ENCODE peak calls at places on chromosomes 2 and 18, in four cellular contexts. M, C, W and I are unnamed samples. For H3K4me1, the result is how much of the 10 kb centered on the place peaks cover.

GRCh38 chr2:121195036-121195435 is 90.0 kb downstream of the TFCP2L1 start:
- DNase-seq in M (no peak), C (no peak), W (no peak), I (no peak)

GRCh38 chr2:107290041-107290440 is 404.1 kb upstream of the ST6GAL2 start:
- DNase-seq in M (no peak), C (no peak), W (no peak), I (no peak)

GRCh38 chr2:131039908-131040660 is 53.2 kb downstream of the FAM168B start:
- DNase-seq in M (no peak), C (no peak), W (no peak), I (no peak)

GRCh38 chr2:163466583-163466982 is 269.2 kb downstream of the FIGN start:
- DNase-seq in M (no peak), C (no peak), W (no peak), I (no peak)

GRCh38 chr2:185638771-185639170 is 99.8 kb upstream of the FSIP2 start:
- DNase-seq in M (no peak), C (no peak), W (no peak), I (no peak)

GRCh38 chr2:75146903-75147332 is 52.4 kb downstream of the TACR1 start:
- DNase-seq in M (no peak), C (no peak), W (peak), I (no peak)

GRCh38 chr2:100062315-100062714 is 80.1 kb downstream of the AFF3 start:
- DNase-seq in M (no peak), C (no peak), W (no peak), I (no peak)

GRCh38 chr18:45374878-45375630 is 240.2 kb upstream of the SLC14A2 start:
- DNase-seq in M (no peak), C (no peak), W (no peak), I (no peak)

GRCh38 chr2:192657364-192657763 is 462.6 kb upstream of the TMEFF2 start:
- DNase-seq in M (no peak), C (no peak), W (no peak), I (no peak)

GRCh38 chr18:3758531-3758930 is 308.6 kb downstream of the TGIF1 start:
- DNase-seq in M (no peak), C (no peak), W (no peak), I (no peak)

GRCh38 chr18:56067216-56067611 is 479.2 kb upstream of the TCF4 start:
- DNase-seq in M (no peak), C (no peak), W (no peak), I (no peak)

GRCh38 chr2:190847504-190848201 is 33.0 kb upstream of the GLS start:
- DNase-seq in M (no peak), C (no peak), W (no peak), I (peak)

GRCh38 chr2:66596229-66596628 is 161.3 kb downstream of the MEIS1 start:
- DNase-seq in M (no peak), C (no peak), W (no peak), I (no peak)

GRCh38 chr2:67806816-67807215 is 256.0 kb downstream of the C1D start:
- DNase-seq in M (no peak), C (no peak), W (no peak), I (no peak)

GRCh38 chr2:197310271-197310939 is at the start of gene ANKRD44:
- DNase-seq in M (peak), C (peak), W (peak), I (peak)

GRCh38 chr2:67169417-67170140 is 227.6 kb upstream of the ETAA1 start:
- DNase-seq in M (no peak), C (no peak), W (no peak), I (no peak)

GRCh38 chr2:36366491-36367120 is 11.0 kb downstream of the CRIM1 start:
- DNase-seq in M (no peak), C (no peak), W (no peak), I (no peak)

GRCh38 chr2:216495656-216496055 is 3.0 kb upstream of the RPL37A start:
- DNase-seq in M (no peak), C (no peak), W (no peak), I (no peak)

GRCh38 chr2:131037398-131038257 is 55.6 kb downstream of the FAM168B start:
- DNase-seq in M (no peak), C (no peak), W (no peak), I (no peak)

GRCh38 chr2:160657206-160657605 is 163.6 kb upstream of the RBMS1 start:
- DNase-seq in M (no peak), C (no peak), W (no peak), I (no peak)

GRCh38 chr18:79396431-79397287 is 929 bp downstream of the NFATC1 start:
- DNase-seq in M (no peak), C (no peak), W (no peak), I (no peak)

GRCh38 chr2:64773461-64774118 is 119.9 kb upstream of the SERTAD2 start:
- DNase-seq in M (no peak), C (peak), W (no peak), I (no peak)

GRCh38 chr18:50816767-50817166 is 3.0 kb downstream of the MRO start:
- DNase-seq in M (no peak), C (no peak), W (no peak), I (no peak)

GRCh38 chr18:36066001-36066400 is 1.4 kb downstream of the RPRD1A start:
- DNase-seq in M (no peak), C (no peak), W (no peak), I (no peak)

GRCh38 chr2:218070587-218070986 is 1.5 kb downstream of the RUFY4 start:
- DNase-seq in M (no peak), C (no peak), W (no peak), I (no peak)

GRCh38 chr2:158936978-158937377 is 31.5 kb upstream of the TANC1 start:
- DNase-seq in M (no peak), C (no peak), W (no peak), I (no peak)

GRCh38 chr2:178363252-178363651 is 87.7 kb downstream of the PRKRA start:
- DNase-seq in M (no peak), C (no peak), W (peak), I (peak)

GRCh38 chr2:15494877-15495276 is 66.3 kb downstream of the NBAS start:
- DNase-seq in M (no peak), C (no peak), W (no peak), I (no peak)

GRCh38 chr2:84302513-84303412 is 156.3 kb downstream of the SUCLG1 start:
- DNase-seq in M (peak), C (peak), W (peak), I (peak)

GRCh38 chr2:34204560-34204959 is 605.5 kb upstream of the FAM98A start:
- DNase-seq in M (no peak), C (no peak), W (no peak), I (no peak)
- TF ChIP-seq PHF8 in M (no peak), C (no peak), W (no peak), I (no peak)

GRCh38 chr2:219455635-219456034 is 21.0 kb downstream of the SPEG start:
- DNase-seq in M (no peak), C (no peak), W (no peak), I (no peak)
- H3K4me1 ChIP-seq in M (under half), C (under half), W (under half), I (under half)

GRCh38 chr2:33378551-33379220 is 97.8 kb upstream of the RASGRP3 start:
- DNase-seq in M (no peak), C (no peak), W (no peak), I (no peak)

GRCh38 chr2:33375054-33375453 is 101.4 kb upstream of the RASGRP3 start:
- DNase-seq in M (no peak), C (no peak), W (no peak), I (no peak)

GRCh38 chr2:33373986-33374385 is 102.5 kb upstream of the RASGRP3 start:
- DNase-seq in M (no peak), C (no peak), W (no peak), I (peak)

GRCh38 chr2:33380001-33380609 is 96.3 kb upstream of the RASGRP3 start:
- DNase-seq in M (no peak), C (peak), W (no peak), I (no peak)

DNA sequence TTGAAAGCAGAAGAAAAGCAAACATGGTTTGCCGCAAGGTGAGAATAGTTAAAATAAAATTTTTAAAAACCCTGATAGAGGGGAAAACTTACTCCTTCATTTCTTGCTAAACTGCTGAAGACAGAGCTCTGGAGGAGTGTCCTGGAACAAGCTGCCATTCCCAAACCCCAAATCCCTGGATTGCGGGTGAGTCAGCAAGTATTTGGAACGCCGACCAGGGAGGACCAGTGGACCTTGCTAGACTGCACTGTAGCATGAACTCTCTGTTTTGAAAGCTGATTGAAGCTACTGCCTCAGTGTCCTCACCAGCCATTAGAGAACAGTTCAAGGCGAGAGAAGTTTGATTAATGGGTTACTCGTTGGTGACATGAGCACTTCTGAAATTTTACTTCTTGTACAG is 99.4 kb upstream of the RASGRP3 start:
- DNase-seq in M (no peak), C (no peak), W (no peak), I (no peak)
- TF ChIP-seq PHF8 in M (no peak), C (no peak), W (no peak), I (no peak)

DNA sequence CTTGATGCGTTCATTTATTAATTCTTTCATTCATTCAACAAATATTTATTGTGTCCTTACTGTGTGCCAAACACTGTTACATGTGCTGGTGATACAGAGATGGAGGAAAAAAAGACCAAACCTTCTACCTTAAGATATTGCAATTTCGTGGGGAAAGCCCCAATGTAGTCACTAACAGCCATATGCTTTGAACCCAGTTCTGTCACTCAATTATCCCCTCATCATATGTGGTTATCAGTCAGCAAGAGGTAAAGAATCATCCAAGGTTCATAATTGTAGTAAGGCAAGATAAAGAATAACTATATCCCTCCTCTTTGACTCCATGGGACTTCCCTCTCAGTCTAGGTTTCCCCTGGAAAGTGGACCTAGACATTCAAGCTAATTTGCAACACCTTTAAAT is 1185.6 kb upstream of the CELF4 start:
- DNase-seq in M (no peak), C (no peak), W (no peak), I (no peak)
- H3K4me1 ChIP-seq in M (under half), C (under half), W (under half), I (under half)

GRCh38 chr2:117378653-117379052 is 435.8 kb upstream of the DDX18 start:
- DNase-seq in M (no peak), C (no peak), W (no peak), I (no peak)
- TF ChIP-seq PHF8 in M (no peak), C (no peak), W (no peak), I (no peak)

GRCh38 chr2:226797989-226798421 is 1.6 kb downstream of the IRS1 start:
- DNase-seq in M (no peak), C (no peak), W (no peak), I (no peak)

GRCh38 chr2:226799976-226800940 is 638 bp upstream of the IRS1 start:
- DNase-seq in M (no peak), C (no peak), W (peak), I (no peak)

GRCh38 chr2:226797289-226797988 is 2.2 kb downstream of the IRS1 start:
- DNase-seq in M (no peak), C (no peak), W (no peak), I (no peak)

GRCh38 chr2:226799211-226799975 is at the start of gene IRS1:
- DNase-seq in M (no peak), C (peak), W (peak), I (no peak)

DNA sequence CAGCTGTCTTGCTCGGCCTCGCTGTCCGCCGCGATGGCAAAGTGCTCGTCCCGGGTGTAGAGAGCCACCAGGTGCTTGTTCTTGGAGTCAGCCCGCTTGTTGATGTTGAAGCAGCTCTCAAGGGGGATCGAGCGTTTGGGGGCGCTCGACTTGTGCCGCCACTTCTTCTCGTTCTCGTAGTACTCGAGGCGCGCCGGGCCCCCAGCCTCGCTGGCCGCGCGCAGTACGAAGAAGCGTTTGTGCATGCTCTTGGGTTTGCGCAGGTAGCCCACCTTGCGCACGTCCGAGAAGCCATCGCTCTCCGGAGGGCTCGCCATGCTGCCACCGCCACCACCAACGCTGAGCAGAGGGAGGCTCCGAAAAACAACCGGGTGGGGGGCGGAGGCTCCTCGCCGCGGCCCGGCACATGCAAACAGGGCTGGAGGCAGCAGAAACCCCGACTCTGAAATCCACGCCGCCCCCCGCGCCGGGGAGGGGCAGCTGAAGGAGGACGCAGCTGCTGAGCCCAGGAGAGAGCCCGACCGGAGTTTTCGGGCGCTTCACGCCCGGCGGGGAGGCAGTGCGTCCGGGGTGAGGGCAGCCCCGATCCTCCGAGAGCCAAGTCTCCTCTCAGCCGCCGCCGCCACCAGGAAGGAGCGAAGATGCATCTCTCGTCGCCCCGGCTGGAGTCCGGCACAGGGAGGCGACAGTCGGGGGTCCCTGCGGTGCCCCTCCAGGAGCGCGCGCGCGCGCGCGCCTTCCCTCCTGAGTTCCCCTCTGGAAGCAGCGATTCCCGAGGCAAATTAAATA is 1.0 kb downstream of the IRS1 start:
- DNase-seq in M (no peak), C (no peak), W (no peak), I (peak)
- H3K4me1 ChIP-seq in M (under half), C (under half), W (half or more), I (under half)

DNA sequence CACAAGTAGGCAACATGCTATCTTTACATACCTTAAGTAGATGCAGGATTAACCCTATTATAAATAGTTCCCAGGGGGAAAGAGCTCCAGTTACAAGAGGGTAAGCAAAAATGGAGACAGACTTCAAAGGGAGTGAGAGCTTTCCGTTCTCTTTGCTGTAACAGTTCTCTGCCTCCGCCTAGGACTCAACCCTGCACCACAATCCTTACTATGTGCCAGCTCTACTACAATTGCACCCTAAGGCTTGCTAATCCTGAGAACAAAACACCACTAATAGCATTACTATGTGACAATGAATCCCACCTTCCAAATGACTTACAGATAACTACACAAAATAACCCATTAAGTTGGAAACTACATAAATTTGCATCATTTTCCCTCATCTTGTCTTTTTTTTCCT is 7.7 kb downstream of the ZBTB14 start:
- DNase-seq in M (no peak), C (no peak), W (no peak), I (no peak)
- TF ChIP-seq PHF8 in M (no peak), C (no peak), W (no peak), I (no peak)

GRCh38 chr2:201016859-201017258 is 53.4 kb upstream of the ORC2 start:
- DNase-seq in M (no peak), C (no peak), W (no peak), I (no peak)
- H3K4me1 ChIP-seq in M (under half), C (under half), W (under half), I (under half)

GRCh38 chr2:127535422-127535901 is at the start of gene MYO7B:
- DNase-seq in M (no peak), C (no peak), W (no peak), I (no peak)
- TF ChIP-seq PHF8 in M (no peak), C (no peak), W (no peak), I (no peak)